ENCODE peak calls at places on chromosomes 16 and 17, in six cellular contexts. One of them, this sample, is unnamed.

GRCh38 chr17:48002208-48002919 is 31.5 kb downstream of the CDK5RAP3 start:
- DNase-seq in fibroblast of lung: peak; percentile 70
- DNase-seq in GM13977: peak; percentile 75
- DNase-seq in choroid plexus epithelial cell: peak; percentile 83
- DNase-seq in spleen: no peak
- DNase-seq in MM.1S: no peak
- DNase-seq in this sample: no peak

GRCh38 chr17:48878920-48879898 is 13.4 kb upstream of the ATP5MC1 start:
- DNase-seq in fibroblast of lung: peak; percentile 75
- DNase-seq in GM13977: peak; percentile 82
- DNase-seq in choroid plexus epithelial cell: peak; percentile 88
- DNase-seq in spleen: no peak
- DNase-seq in MM.1S: peak; percentile 70
- DNase-seq in this sample: peak; percentile 78

GRCh38 chr16:56336071-56336688 is 89.2 kb downstream of the AMFR start:
- DNase-seq in fibroblast of lung: no peak
- DNase-seq in GM13977: no peak
- DNase-seq in choroid plexus epithelial cell: peak; percentile 11
- DNase-seq in spleen: no peak
- DNase-seq in MM.1S: no peak
- DNase-seq in this sample: no peak

GRCh38 chr17:32158870-32159585 is 16.7 kb downstream of the RHOT1 start:
- DNase-seq in fibroblast of lung: no peak
- DNase-seq in GM13977: no peak
- DNase-seq in choroid plexus epithelial cell: no peak
- DNase-seq in spleen: no peak
- DNase-seq in MM.1S: no peak
- DNase-seq in this sample: no peak

GRCh38 chr17:64975318-64976087 is 56.2 kb upstream of the LRRC37A3 start:
- DNase-seq in fibroblast of lung: peak; percentile 89
- DNase-seq in GM13977: peak; percentile 94
- DNase-seq in choroid plexus epithelial cell: peak; percentile 93
- DNase-seq in spleen: peak; percentile 99
- DNase-seq in MM.1S: peak; percentile 98
- DNase-seq in this sample: peak; percentile 100

GRCh38 chr17:44979426-44980273 is 11.5 kb upstream of the C1QL1 start:
- DNase-seq in fibroblast of lung: peak; percentile 84
- DNase-seq in GM13977: no peak
- DNase-seq in choroid plexus epithelial cell: peak; percentile 23
- DNase-seq in spleen: no peak
- DNase-seq in MM.1S: no peak
- DNase-seq in this sample: no peak

GRCh38 chr17:48190871-48191270 is 83.3 kb downstream of the SNX11 start:
- DNase-seq in fibroblast of lung: no peak
- DNase-seq in GM13977: no peak
- DNase-seq in choroid plexus epithelial cell: no peak
- DNase-seq in spleen: no peak
- DNase-seq in MM.1S: no peak
- DNase-seq in this sample: no peak

GRCh38 chr16:27822529-27823437 is 240.7 kb downstream of the GSG1L start:
- DNase-seq in fibroblast of lung: no peak
- DNase-seq in GM13977: no peak
- DNase-seq in choroid plexus epithelial cell: no peak
- DNase-seq in spleen: peak; percentile 39
- DNase-seq in MM.1S: no peak
- DNase-seq in this sample: no peak

GRCh38 chr16:85641776-85642176 is 28.7 kb downstream of the GSE1 start:
- DNase-seq in fibroblast of lung: no peak
- DNase-seq in GM13977: no peak
- DNase-seq in choroid plexus epithelial cell: no peak
- DNase-seq in spleen: no peak
- DNase-seq in MM.1S: no peak
- DNase-seq in this sample: no peak

GRCh38 chr17:40602445-40603443 is 37.5 kb upstream of the CCR7 start:
- DNase-seq in fibroblast of lung: no peak
- DNase-seq in GM13977: peak; percentile 57
- DNase-seq in choroid plexus epithelial cell: no peak
- DNase-seq in spleen: peak; percentile 66
- DNase-seq in MM.1S: no peak
- DNase-seq in this sample: no peak

GRCh38 chr17:32490101-32490482 is 3.3 kb downstream of the CDK5R1 start:
- DNase-seq in fibroblast of lung: no peak
- DNase-seq in GM13977: no peak
- DNase-seq in choroid plexus epithelial cell: no peak
- DNase-seq in spleen: peak; percentile 80
- DNase-seq in MM.1S: no peak
- DNase-seq in this sample: no peak

DNA sequence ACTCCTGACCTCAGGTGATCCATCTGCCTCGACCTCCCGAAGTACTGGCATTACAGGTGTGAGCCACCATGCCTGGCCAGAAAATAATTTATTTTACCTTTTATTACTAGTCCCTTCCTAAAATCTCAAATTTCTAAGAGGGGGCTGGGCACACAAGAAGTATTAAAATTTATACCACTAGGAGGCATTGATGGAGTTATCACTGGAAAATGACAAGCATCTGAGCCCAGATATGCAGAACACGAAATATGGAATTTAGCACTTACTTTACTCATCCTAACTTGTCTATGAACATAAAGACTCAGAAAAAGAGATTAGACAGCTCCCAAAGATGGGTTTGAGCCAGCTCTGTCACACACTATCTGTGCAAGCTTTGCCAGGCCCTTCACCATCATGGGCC is 46.4 kb downstream of the STAT5A start:
- DNase-seq in fibroblast of lung: no peak
- DNase-seq in GM13977: no peak
- DNase-seq in choroid plexus epithelial cell: peak; percentile 54
- DNase-seq in spleen: no peak
- DNase-seq in MM.1S: no peak
- DNase-seq in this sample: no peak
- TF ChIP-seq CTCF in fibroblast of lung: peak; percentile 13
- TF ChIP-seq CTCF in GM13977: peak; percentile 6
- TF ChIP-seq CTCF in choroid plexus epithelial cell: peak; percentile 37
- TF ChIP-seq CTCF in spleen: no peak
- TF ChIP-seq CTCF in MM.1S: no peak
- TF ChIP-seq CTCF in this sample: peak; percentile 8

GRCh38 chr17:55846745-55847144 is 95.9 kb downstream of the PCTP start:
- DNase-seq in fibroblast of lung: no peak
- DNase-seq in GM13977: no peak
- DNase-seq in choroid plexus epithelial cell: no peak
- DNase-seq in spleen: no peak
- DNase-seq in MM.1S: no peak
- DNase-seq in this sample: no peak

GRCh38 chr17:55842405-55843158 is 91.7 kb downstream of the PCTP start:
- DNase-seq in fibroblast of lung: no peak
- DNase-seq in GM13977: no peak
- DNase-seq in choroid plexus epithelial cell: no peak
- DNase-seq in spleen: no peak
- DNase-seq in MM.1S: no peak
- DNase-seq in this sample: no peak

GRCh38 chr17:55843785-55844184 is 92.9 kb downstream of the PCTP start:
- DNase-seq in fibroblast of lung: no peak
- DNase-seq in GM13977: no peak
- DNase-seq in choroid plexus epithelial cell: no peak
- DNase-seq in spleen: no peak
- DNase-seq in MM.1S: no peak
- DNase-seq in this sample: no peak

GRCh38 chr17:55845385-55845784 is 94.5 kb downstream of the PCTP start:
- DNase-seq in fibroblast of lung: peak; percentile 55
- DNase-seq in GM13977: peak; percentile 57
- DNase-seq in choroid plexus epithelial cell: peak; percentile 47
- DNase-seq in spleen: peak; percentile 74
- DNase-seq in MM.1S: no peak
- DNase-seq in this sample: no peak
- TF ChIP-seq CTCF in fibroblast of lung: peak; percentile 64
- TF ChIP-seq CTCF in GM13977: peak; percentile 46
- TF ChIP-seq CTCF in choroid plexus epithelial cell: peak; percentile 73
- TF ChIP-seq CTCF in spleen: no peak
- TF ChIP-seq CTCF in MM.1S: no peak
- TF ChIP-seq CTCF in this sample: no peak

DNA sequence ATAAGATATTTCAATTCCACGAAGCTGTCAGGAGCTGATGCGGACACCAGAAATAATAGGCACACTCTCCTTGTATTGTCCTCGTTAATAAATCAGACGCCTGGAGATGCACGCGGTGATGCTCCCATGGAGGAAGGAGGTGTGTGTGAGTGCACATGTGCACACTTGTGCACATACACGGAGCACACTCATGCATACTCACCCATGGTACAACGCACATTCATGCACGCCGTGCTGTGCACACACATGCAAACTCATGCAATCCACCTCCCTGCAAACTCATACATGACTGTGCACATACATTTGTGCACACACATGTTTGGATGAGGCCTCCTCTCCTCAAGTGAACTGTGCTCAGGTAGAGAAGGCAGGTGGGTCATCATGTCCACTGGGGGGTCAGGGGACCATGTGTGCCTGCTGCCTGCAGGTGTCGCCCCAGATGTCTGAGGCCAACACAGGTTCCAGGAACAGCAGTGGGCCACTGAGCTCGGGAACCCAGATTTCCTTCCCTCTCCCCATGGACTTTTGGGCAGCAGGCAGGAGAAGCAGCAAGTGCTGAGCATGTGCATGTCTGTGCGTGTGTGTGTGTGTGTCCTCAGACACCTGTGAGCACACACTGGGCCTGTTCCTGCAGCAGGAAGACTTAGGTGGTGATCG is 165.3 kb downstream of the SDK2 start:
- DNase-seq in fibroblast of lung: no peak
- DNase-seq in GM13977: no peak
- DNase-seq in choroid plexus epithelial cell: no peak
- DNase-seq in spleen: peak; percentile 59
- DNase-seq in MM.1S: no peak
- DNase-seq in this sample: no peak
- TF ChIP-seq CTCF in fibroblast of lung: no peak
- TF ChIP-seq CTCF in GM13977: peak; percentile 24
- TF ChIP-seq CTCF in choroid plexus epithelial cell: peak; percentile 7
- TF ChIP-seq CTCF in spleen: no peak
- TF ChIP-seq CTCF in MM.1S: peak; percentile 21
- TF ChIP-seq CTCF in this sample: no peak

GRCh38 chr16:6605490-6605889 is 727.2 kb upstream of the RBFOX1 start:
- DNase-seq in fibroblast of lung: no peak
- DNase-seq in GM13977: no peak
- DNase-seq in choroid plexus epithelial cell: no peak
- DNase-seq in spleen: no peak
- DNase-seq in MM.1S: no peak
- DNase-seq in this sample: no peak
- TF ChIP-seq CTCF in fibroblast of lung: no peak
- TF ChIP-seq CTCF in GM13977: no peak
- TF ChIP-seq CTCF in choroid plexus epithelial cell: no peak
- TF ChIP-seq CTCF in spleen: no peak
- TF ChIP-seq CTCF in MM.1S: no peak
- TF ChIP-seq CTCF in this sample: no peak

GRCh38 chr17:21286771-21287702 is 2.5 kb downstream of the MAP2K3 start:
- DNase-seq in fibroblast of lung: no peak
- DNase-seq in GM13977: peak; percentile 31
- DNase-seq in choroid plexus epithelial cell: no peak
- DNase-seq in spleen: peak; percentile 90
- DNase-seq in MM.1S: peak; percentile 38
- DNase-seq in this sample: no peak

GRCh38 chr17:21289902-21290571 is 5.5 kb downstream of the MAP2K3 start:
- DNase-seq in fibroblast of lung: no peak
- DNase-seq in GM13977: no peak
- DNase-seq in choroid plexus epithelial cell: no peak
- DNase-seq in spleen: no peak
- DNase-seq in MM.1S: no peak
- DNase-seq in this sample: no peak

GRCh38 chr17:21289175-21289901 is 4.8 kb downstream of the MAP2K3 start:
- DNase-seq in fibroblast of lung: no peak
- DNase-seq in GM13977: no peak
- DNase-seq in choroid plexus epithelial cell: no peak
- DNase-seq in spleen: no peak
- DNase-seq in MM.1S: no peak
- DNase-seq in this sample: no peak

GRCh38 chr17:21287703-21288449 is 3.4 kb downstream of the MAP2K3 start:
- DNase-seq in fibroblast of lung: peak; percentile 96
- DNase-seq in GM13977: peak; percentile 78
- DNase-seq in choroid plexus epithelial cell: peak; percentile 91
- DNase-seq in spleen: peak; percentile 98
- DNase-seq in MM.1S: peak; percentile 96
- DNase-seq in this sample: peak; percentile 90

DNA sequence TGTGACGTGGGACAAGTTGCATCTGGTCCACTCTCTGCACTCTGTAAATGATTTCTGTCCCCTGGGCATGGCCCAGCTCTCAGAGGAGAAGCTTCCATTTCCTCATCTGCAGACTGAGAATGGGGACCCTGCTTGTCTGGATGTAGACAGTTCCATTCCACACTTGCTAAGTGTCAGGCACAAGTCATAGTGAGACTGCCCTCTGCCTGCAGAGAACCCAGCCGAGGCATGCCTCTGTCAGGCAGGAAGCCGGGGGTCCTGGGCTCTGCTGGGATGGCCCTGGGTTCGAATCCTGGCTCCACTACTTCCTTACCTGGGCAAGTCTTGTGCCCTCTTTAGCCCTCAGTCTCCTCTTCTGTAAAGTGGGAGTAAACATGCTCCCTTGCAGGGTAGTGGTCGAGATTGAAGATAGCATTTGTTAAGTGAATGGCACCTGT is 4.1 kb downstream of the MAP2K3 start:
- DNase-seq in fibroblast of lung: no peak
- DNase-seq in GM13977: peak; percentile 58
- DNase-seq in choroid plexus epithelial cell: no peak
- DNase-seq in spleen: no peak
- DNase-seq in MM.1S: no peak
- DNase-seq in this sample: no peak
- TF ChIP-seq CTCF in fibroblast of lung: no peak
- TF ChIP-seq CTCF in GM13977: peak; percentile 29
- TF ChIP-seq CTCF in choroid plexus epithelial cell: peak; percentile 27
- TF ChIP-seq CTCF in spleen: no peak
- TF ChIP-seq CTCF in MM.1S: peak; percentile 17
- TF ChIP-seq CTCF in this sample: peak; percentile 21

GRCh38 chr17:82127315-82127595 is 29.2 kb upstream of the FASN start:
- DNase-seq in fibroblast of lung: no peak
- DNase-seq in GM13977: no peak
- DNase-seq in choroid plexus epithelial cell: no peak
- DNase-seq in spleen: no peak
- DNase-seq in MM.1S: no peak
- DNase-seq in this sample: no peak

GRCh38 chr17:82127704-82128103 is 29.7 kb upstream of the FASN start:
- DNase-seq in fibroblast of lung: no peak
- DNase-seq in GM13977: no peak
- DNase-seq in choroid plexus epithelial cell: no peak
- DNase-seq in spleen: no peak
- DNase-seq in MM.1S: no peak
- DNase-seq in this sample: no peak

GRCh38 chr17:82126479-82127314 is 28.7 kb upstream of the FASN start:
- DNase-seq in fibroblast of lung: no peak
- DNase-seq in GM13977: no peak
- DNase-seq in choroid plexus epithelial cell: no peak
- DNase-seq in spleen: no peak
- DNase-seq in MM.1S: no peak
- DNase-seq in this sample: no peak

GRCh38 chr17:82128287-82128686 is 30.3 kb upstream of the FASN start:
- DNase-seq in fibroblast of lung: no peak
- DNase-seq in GM13977: no peak
- DNase-seq in choroid plexus epithelial cell: no peak
- DNase-seq in spleen: no peak
- DNase-seq in MM.1S: no peak
- DNase-seq in this sample: no peak

GRCh38 chr17:82129095-82129494 is 31.1 kb upstream of the FASN start:
- DNase-seq in fibroblast of lung: no peak
- DNase-seq in GM13977: no peak
- DNase-seq in choroid plexus epithelial cell: no peak
- DNase-seq in spleen: no peak
- DNase-seq in MM.1S: no peak
- DNase-seq in this sample: no peak
- TF ChIP-seq CTCF in fibroblast of lung: peak; percentile 18
- TF ChIP-seq CTCF in GM13977: no peak
- TF ChIP-seq CTCF in choroid plexus epithelial cell: peak; percentile 35
- TF ChIP-seq CTCF in spleen: no peak
- TF ChIP-seq CTCF in MM.1S: peak; percentile 12
- TF ChIP-seq CTCF in this sample: no peak

This sample was measured in B cell.